ENCODE peak calls at places on chromosomes 6 and 20, in six cellular contexts. N is stomach, I is uterus, O is fibroblast of lung, A is adrenal gland, D is neural progenitor cell. C is an unnamed sample. For H3K4me1, the result is how much of the 10 kb centered on the place peaks cover.

GRCh38 chr6:4358414-4359107 is 223.2 kb upstream of the ECI2 start:
- DNase-seq in D (peak), N (peak), O (peak), I (peak), A (peak), C (peak)

GRCh38 chr6:53246924-53247323 is 98.3 kb upstream of the GCM1 start:
- DNase-seq in N (no peak), I (no peak), O (no peak), D (no peak), A (no peak), C (no peak)

GRCh38 chr20:2814587-2815051 is at the start of gene C20orf141:
- DNase-seq in A (peak), I (peak), O (peak), D (no peak), N (no peak), C (no peak)

GRCh38 chr6:132513821-132514545 is 1.1 kb upstream of the STX7 start:
- DNase-seq in I (no peak), O (no peak), A (no peak), D (no peak), N (no peak), C (no peak)

GRCh38 chr6:164095056-164095455 is 680.5 kb downstream of the QKI start:
- DNase-seq in N (no peak), O (no peak), I (no peak), D (no peak), A (no peak), C (no peak)

GRCh38 chr20:55394592-55394991 is 610.7 kb downstream of the CBLN4 start:
- DNase-seq in N (no peak), I (no peak), O (no peak), A (no peak), D (no peak), C (no peak)

GRCh38 chr6:37640776-37641395 is 56.8 kb downstream of the MDGA1 start:
- DNase-seq in O (no peak), A (no peak), D (no peak), N (no peak), I (no peak), C (no peak)

GRCh38 chr20:3687655-3688054 is 5.8 kb upstream of the ADAM33 start:
- DNase-seq in I (peak), N (no peak), O (peak), D (peak), A (no peak), C (no peak)

GRCh38 chr6:169780571-169781091 is 29.2 kb downstream of the ERMARD start:
- DNase-seq in N (no peak), D (no peak), I (no peak), A (no peak), O (peak), C (peak)

GRCh38 chr6:125549202-125549884 is 200.1 kb upstream of the HEY2 start:
- DNase-seq in I (no peak), D (no peak), N (no peak), A (no peak), O (no peak), C (no peak)

GRCh38 chr20:57392130-57392445 is 892 bp downstream of the RBM38 start:
- DNase-seq in O (no peak), A (no peak), N (no peak), D (peak), I (no peak), C (peak)

GRCh38 chr20:43508106-43508505 is 609 bp downstream of the L3MBTL1 start:
- DNase-seq in D (peak), A (no peak), N (no peak), O (no peak), I (no peak), C (peak)

GRCh38 chr6:170049641-170050491 is 241.0 kb downstream of the DLL1 start:
- DNase-seq in D (no peak), A (peak), N (peak), O (peak), I (peak), C (peak)

GRCh38 chr6:75853796-75854195 is 104.8 kb downstream of the MYO6 start:
- DNase-seq in I (no peak), A (no peak), N (no peak), D (no peak), O (no peak), C (no peak)
- H3K27ac ChIP-seq in I (no peak), A (no peak), N (no peak), D (no peak), O (no peak), C (no peak)

DNA sequence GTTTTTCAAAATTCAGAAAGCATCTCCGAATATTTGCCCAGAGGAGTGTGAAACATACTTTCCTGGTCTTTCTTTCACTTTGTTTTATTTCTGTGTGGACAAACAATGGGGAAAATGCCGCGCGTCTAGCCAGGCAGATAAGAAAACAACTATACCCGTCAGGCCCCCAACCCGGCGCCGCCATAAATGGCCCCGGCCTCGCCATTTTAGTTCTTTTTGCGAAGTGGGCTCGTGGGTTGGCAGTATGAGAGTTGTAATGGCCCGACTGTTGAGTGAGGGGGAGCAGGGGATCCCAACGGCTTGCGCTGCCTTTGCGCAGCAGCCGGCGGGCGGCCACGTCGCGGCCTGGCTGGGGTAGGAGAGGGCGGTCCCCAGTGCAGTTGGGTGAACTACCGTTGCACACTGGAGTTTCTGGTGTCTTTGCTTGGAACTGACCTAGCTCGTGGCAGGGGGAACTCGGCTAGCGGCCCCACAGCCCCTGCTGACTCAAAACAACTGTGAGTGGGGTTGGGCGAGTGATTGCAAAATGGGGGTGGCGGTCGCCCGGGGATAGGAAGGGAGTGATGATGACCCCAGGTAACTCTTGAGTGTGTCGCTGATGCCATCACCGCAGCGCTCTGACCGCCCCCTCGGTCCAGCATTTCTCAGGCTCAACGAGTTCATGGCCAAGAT is 7.3 kb downstream of the HSPA1B start:
- DNase-seq in N (peak), A (peak), O (no peak), I (peak), D (peak), C (peak)
- H3K4me1 ChIP-seq in N (under half), A (under half), O (under half), I (under half), D (under half), C (under half)

GRCh38 chr6:88810089-88810488 is 153.3 kb downstream of the RNGTT start:
- DNase-seq in N (no peak), O (no peak), I (no peak), D (no peak), A (no peak), C (no peak)
- H3K27ac ChIP-seq in N (no peak), O (no peak), I (no peak), D (no peak), A (no peak), C (no peak)

GRCh38 chr6:144340541-144341371 is 55.6 kb downstream of the UTRN start:
- DNase-seq in O (peak), A (no peak), I (no peak), D (no peak), N (no peak), C (no peak)
- H3K4me1 ChIP-seq in O (under half), A (under half), I (under half), D (under half), N (half or more), C (half or more)

GRCh38 chr6:46491789-46492547 is 719 bp upstream of the RCAN2 start:
- DNase-seq in I (peak), A (peak), D (peak), O (peak), N (peak), C (peak)
- H3K27ac ChIP-seq in I (peak), A (peak), D (no peak), O (no peak), N (peak), C (peak)

GRCh38 chr6:111601875-111602274 is 3.8 kb downstream of the TRAF3IP2 start:
- DNase-seq in N (peak), A (peak), I (peak), D (no peak), O (peak), C (no peak)
- H3K4me1 ChIP-seq in N (half or more), A (under half), I (under half), D (under half), O (under half), C (half or more)

DNA sequence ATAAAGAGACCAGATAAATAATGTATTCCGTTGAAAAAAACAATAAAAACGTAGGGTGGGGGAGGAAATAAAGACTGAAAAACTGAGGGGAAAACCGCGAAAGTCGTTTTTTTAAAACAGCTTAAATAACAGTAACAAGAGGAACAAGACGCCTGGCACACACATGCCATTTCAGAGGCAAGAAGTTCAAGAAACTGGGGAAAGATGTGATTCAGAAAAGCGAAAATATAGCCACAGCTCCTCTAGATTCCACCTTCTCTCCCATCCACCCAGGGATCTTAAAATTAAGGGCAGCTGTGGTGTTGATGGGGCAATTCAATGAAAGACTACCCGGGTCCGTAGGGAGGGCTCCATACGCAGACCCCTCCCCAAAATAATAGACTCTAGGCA is 1.3 kb downstream of the EPB41L2 start:
- DNase-seq in I (no peak), O (no peak), N (no peak), D (no peak), A (no peak), C (no peak)
- H3K27ac ChIP-seq in I (peak), O (peak), N (peak), D (no peak), A (peak), C (no peak)

GRCh38 chr20:32966382-32966781 is 37.9 kb downstream of the SUN5 start:
- DNase-seq in A (no peak), D (no peak), O (no peak), I (no peak), N (peak), C (no peak)

GRCh38 chr20:32965115-32965514 is 39.1 kb downstream of the SUN5 start:
- DNase-seq in I (no peak), D (no peak), O (no peak), N (no peak), A (no peak), C (no peak)

GRCh38 chr20:32964575-32964974 is 39.7 kb downstream of the SUN5 start:
- DNase-seq in A (no peak), O (no peak), I (no peak), N (no peak), D (no peak), C (no peak)

GRCh38 chr20:32966881-32967781 is 37.1 kb downstream of the SUN5 start:
- DNase-seq in D (no peak), A (no peak), N (peak), I (no peak), O (no peak), C (no peak)

DNA sequence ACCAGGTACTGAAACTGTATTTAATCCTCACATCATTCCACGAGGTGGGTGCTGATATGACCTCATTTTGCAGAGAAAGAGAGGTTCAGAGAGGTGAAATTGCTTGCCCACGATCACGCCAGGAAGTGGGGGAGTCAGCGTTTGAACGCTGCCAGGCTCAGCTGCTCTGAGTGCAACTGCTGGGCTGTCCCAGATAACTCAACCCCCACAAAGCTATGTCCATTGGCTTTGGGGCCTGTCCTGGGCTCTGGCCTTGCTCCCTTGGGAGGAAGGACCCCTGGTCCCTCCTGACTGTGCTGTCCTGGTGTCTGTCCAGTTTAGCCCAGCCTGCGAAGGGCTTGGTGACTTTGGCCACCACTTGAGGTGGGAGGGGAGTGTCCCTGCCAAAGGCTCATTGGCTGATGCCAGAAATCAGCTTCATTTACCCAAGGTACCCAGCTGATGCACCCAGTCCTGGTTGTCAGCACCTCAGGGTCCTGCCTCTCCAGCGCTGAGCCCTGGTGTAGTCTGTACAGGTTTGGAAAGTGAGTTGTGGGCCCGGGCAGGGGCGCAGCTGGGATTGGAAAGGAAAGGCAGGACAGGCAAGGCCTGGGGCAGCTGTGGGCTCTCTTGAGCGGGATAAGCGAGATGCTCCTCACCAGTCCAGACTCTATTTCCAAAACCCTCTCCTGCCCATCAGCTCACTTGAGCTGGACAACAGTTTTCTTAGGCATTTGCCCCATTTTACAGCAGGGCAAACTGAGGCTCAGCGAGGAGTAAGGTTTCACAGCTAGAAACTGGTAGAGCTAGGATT is 38.5 kb downstream of the SUN5 start:
- DNase-seq in A (no peak), O (no peak), N (peak), I (no peak), D (no peak), C (no peak)
- H3K4me1 ChIP-seq in A (under half), O (under half), N (under half), I (under half), D (under half), C (under half)

DNA sequence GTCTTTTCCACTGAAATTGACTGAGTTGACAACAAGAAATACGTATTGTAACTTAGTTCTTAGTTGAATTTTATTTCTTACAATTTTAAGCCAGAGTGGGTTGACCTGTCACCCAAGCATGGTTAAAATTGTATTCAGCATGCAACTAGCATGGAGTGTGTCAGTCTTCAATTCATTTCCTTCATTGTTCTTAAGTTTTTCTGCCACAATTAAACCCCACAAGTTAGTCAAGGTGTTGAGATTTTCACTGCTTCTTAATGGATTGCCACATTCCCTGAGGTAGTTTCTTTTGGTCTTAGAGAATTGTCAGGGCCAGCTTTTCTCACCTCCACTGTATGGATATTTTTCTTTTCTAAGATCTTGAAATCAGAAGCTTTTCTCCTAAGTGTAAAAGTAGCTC is 2.1 kb downstream of the PTPN1 start:
- DNase-seq in D (no peak), A (no peak), N (no peak), O (no peak), I (no peak), C (no peak)
- H3K27ac ChIP-seq in D (no peak), A (peak), N (peak), O (peak), I (no peak), C (peak)

C was measured in thyroid gland.